ENCODE peak calls at places on chromosomes 11 and 22, in seven cellular contexts. O is neural crest cell, M is HFF-Myc, X is choroid plexus epithelial cell, H is fibroblast of the aortic adventitia, R is spleen, I is endothelial cell. D is an unnamed sample.

GRCh38 chr11:13717331-13717730 is 48.9 kb downstream of the FAR1 start:
- DNase-seq in O (no peak), M (peak), X (peak), H (peak), R (no peak), I (no peak), D (no peak)

GRCh38 chr11:61488651-61489291 is 19.8 kb upstream of the LRRC10B start:
- DNase-seq in O (peak), M (no peak), X (peak), H (peak), R (no peak), I (peak), D (peak)

GRCh38 chr11:12540913-12541587 is 133.2 kb upstream of the TEAD1 start:
- DNase-seq in O (no peak), M (no peak), X (peak), H (peak), R (no peak), I (no peak), D (no peak)

GRCh38 chr11:16606784-16607674 is 131.4 kb upstream of the C11orf58 start:
- DNase-seq in O (peak), M (no peak), X (no peak), H (no peak), R (peak), I (peak), D (peak)

GRCh38 chr22:49872347-49872746 is 18.7 kb downstream of the ZBED4 start:
- DNase-seq in O (no peak), M (no peak), X (no peak), H (no peak), R (peak), I (no peak), D (no peak)

GRCh38 chr11:131954146-131954545 is 583.7 kb downstream of the NTM start:
- DNase-seq in O (no peak), M (no peak), X (no peak), H (no peak), R (no peak), I (no peak), D (no peak)

GRCh38 chr11:17813391-17814059 is 78.9 kb downstream of the KCNC1 start:
- DNase-seq in O (no peak), M (no peak), X (no peak), H (peak), R (no peak), I (no peak), D (no peak)

GRCh38 chr11:75782540-75783263 is 14.1 kb downstream of the DGAT2 start:
- DNase-seq in O (no peak), M (no peak), X (no peak), H (no peak), R (peak), I (no peak), D (no peak)

GRCh38 chr11:44590769-44591168 is 25.3 kb downstream of the CD82 start:
- DNase-seq in O (no peak), M (no peak), X (no peak), H (no peak), R (no peak), I (no peak), D (no peak)

GRCh38 chr11:105046898-105047579 is 1.9 kb upstream of the CARD16 start:
- DNase-seq in O (no peak), M (peak), X (peak), H (peak), R (no peak), I (no peak), D (no peak)

GRCh38 chr11:86244522-86245368 is at the start of gene EED:
- DNase-seq in O (peak), M (peak), X (peak), H (peak), R (peak), I (peak), D (peak)

GRCh38 chr22:30927806-30928205 is 40.8 kb downstream of the MORC2 start:
- DNase-seq in O (no peak), M (no peak), X (no peak), H (no peak), R (no peak), I (no peak), D (no peak)

GRCh38 chr11:46961041-46961440 is 24.5 kb downstream of the CSTPP1 start:
- DNase-seq in O (no peak), M (no peak), X (no peak), H (no peak), R (no peak), I (no peak), D (no peak)

GRCh38 chr11:123580557-123581275 is 73.7 kb downstream of the SCN3B start:
- DNase-seq in O (peak), M (no peak), X (peak), H (peak), R (peak), I (peak), D (peak)

GRCh38 chr11:132054822-132055221 is 684.4 kb downstream of the NTM start:
- DNase-seq in O (no peak), M (peak), X (peak), H (peak), R (no peak), I (no peak), D (no peak)

GRCh38 chr22:46411347-46411746 is 75.8 kb downstream of the TRMU start:
- DNase-seq in O (no peak), M (no peak), X (no peak), H (no peak), R (no peak), I (no peak), D (no peak)

GRCh38 chr11:93034031-93034430 is 64.6 kb downstream of the MTNR1B start:
- DNase-seq in O (no peak), M (no peak), X (peak), H (peak), R (no peak), I (no peak), D (no peak)

GRCh38 chr11:47394050-47394321 is 14.4 kb upstream of the SLC39A13 start:
- DNase-seq in O (no peak), M (no peak), X (no peak), H (no peak), R (peak), I (no peak), D (no peak)

GRCh38 chr11:6693342-6694228 is 10.4 kb upstream of the MRPL17 start:
- DNase-seq in O (no peak), M (peak), X (peak), H (peak), R (no peak), I (no peak), D (no peak)

GRCh38 chr22:50313021-50313420 is 5.6 kb upstream of the PLXNB2 start:
- DNase-seq in O (no peak), M (no peak), X (no peak), H (no peak), R (no peak), I (no peak), D (peak)

GRCh38 chr11:124758355-124759267 is 3.5 kb downstream of the ESAM start:
- DNase-seq in O (peak), M (no peak), X (peak), H (peak), R (peak), I (peak), D (peak)

GRCh38 chr11:87493516-87493915 is 455.8 kb downstream of the TMEM135 start:
- DNase-seq in O (no peak), M (no peak), X (peak), H (no peak), R (no peak), I (no peak), D (no peak)

GRCh38 chr11:131579932-131580387 is 209.5 kb downstream of the NTM start:
- DNase-seq in O (peak), M (no peak), X (peak), H (peak), R (no peak), I (peak), D (peak)

GRCh38 chr11:62588966-62589637 is 2.2 kb downstream of the TUT1 start:
- DNase-seq in O (no peak), M (no peak), X (peak), H (no peak), R (peak), I (no peak), D (no peak)

GRCh38 chr11:117912497-117912896 is 16.7 kb downstream of the TMPRSS13 start:
- DNase-seq in O (no peak), M (no peak), X (no peak), H (no peak), R (no peak), I (no peak), D (no peak)

GRCh38 chr11:76288166-76288978 is 82.1 kb upstream of the WNT11 start:
- DNase-seq in O (no peak), M (no peak), X (no peak), H (no peak), R (no peak), I (peak), D (no peak)

GRCh38 chr11:11789735-11790369 is 51.9 kb upstream of the USP47 start:
- DNase-seq in O (peak), M (no peak), X (peak), H (peak), R (no peak), I (peak), D (peak)

GRCh38 chr11:10309163-10310093 is 4.6 kb downstream of the ADM start:
- DNase-seq in O (no peak), M (no peak), X (peak), H (peak), R (peak), I (no peak), D (no peak)

GRCh38 chr11:128860571-128861361 is 6.3 kb downstream of the KCNJ1 start:
- DNase-seq in O (no peak), M (no peak), X (no peak), H (peak), R (no peak), I (no peak), D (no peak)

GRCh38 chr11:120424970-120425332 is 86.6 kb upstream of the GRIK4 start:
- DNase-seq in O (no peak), M (no peak), X (no peak), H (no peak), R (no peak), I (no peak), D (no peak)

GRCh38 chr11:19868871-19869270 is 156.2 kb downstream of the NAV2 start:
- DNase-seq in O (no peak), M (no peak), X (peak), H (no peak), R (no peak), I (no peak), D (no peak)

GRCh38 chr11:122633219-122633829 is 22.2 kb upstream of the UBASH3B start:
- DNase-seq in O (no peak), M (no peak), X (peak), H (peak), R (no peak), I (peak), D (peak)

GRCh38 chr11:62902932-62903331 is 18.2 kb downstream of the CHRM1 start:
- DNase-seq in O (no peak), M (no peak), X (peak), H (no peak), R (no peak), I (no peak), D (no peak)

GRCh38 chr22:28883917-28884753 is 763 bp downstream of the ZNRF3 start:
- DNase-seq in O (peak), M (no peak), X (peak), H (peak), R (peak), I (peak), D (peak)

GRCh38 chr11:62445314-62445740 is 26.5 kb downstream of the SCGB1A1 start:
- DNase-seq in O (no peak), M (no peak), X (no peak), H (peak), R (no peak), I (no peak), D (no peak)

GRCh38 chr11:106625566-106625965 is 392.7 kb downstream of the GUCY1A2 start:
- DNase-seq in O (no peak), M (no peak), X (no peak), H (peak), R (no peak), I (no peak), D (no peak)

GRCh38 chr11:76234704-76235232 is 28.5 kb upstream of the WNT11 start:
- DNase-seq in O (no peak), M (no peak), X (no peak), H (no peak), R (peak), I (no peak), D (no peak)

GRCh38 chr22:45686842-45687241 is 15.2 kb downstream of the ATXN10 start:
- DNase-seq in O (no peak), M (no peak), X (no peak), H (peak), R (no peak), I (no peak), D (no peak)

GRCh38 chr11:127420139-127420538 is 419.6 kb upstream of the KIRREL3 start:
- DNase-seq in O (no peak), M (no peak), X (no peak), H (no peak), R (no peak), I (no peak), D (no peak)
- TF ChIP-seq CTCF in O (peak), M (no peak), X (no peak), H (no peak), R (no peak), I (peak), D (peak)

GRCh38 chr22:41300661-41301060 is 664 bp upstream of the ZC3H7B start:
- DNase-seq in O (no peak), M (no peak), X (no peak), H (no peak), R (no peak), I (no peak), D (no peak)

GRCh38 chr22:41296826-41297667 is 4.3 kb upstream of the ZC3H7B start:
- DNase-seq in O (no peak), M (no peak), X (no peak), H (no peak), R (no peak), I (no peak), D (no peak)

GRCh38 chr22:41302016-41302767 is 867 bp downstream of the ZC3H7B start:
- DNase-seq in O (peak), M (no peak), X (no peak), H (peak), R (peak), I (peak), D (peak)

GRCh38 chr22:41305646-41306045 is 4.3 kb downstream of the ZC3H7B start:
- DNase-seq in O (no peak), M (no peak), X (no peak), H (peak), R (no peak), I (no peak), D (no peak)

DNA sequence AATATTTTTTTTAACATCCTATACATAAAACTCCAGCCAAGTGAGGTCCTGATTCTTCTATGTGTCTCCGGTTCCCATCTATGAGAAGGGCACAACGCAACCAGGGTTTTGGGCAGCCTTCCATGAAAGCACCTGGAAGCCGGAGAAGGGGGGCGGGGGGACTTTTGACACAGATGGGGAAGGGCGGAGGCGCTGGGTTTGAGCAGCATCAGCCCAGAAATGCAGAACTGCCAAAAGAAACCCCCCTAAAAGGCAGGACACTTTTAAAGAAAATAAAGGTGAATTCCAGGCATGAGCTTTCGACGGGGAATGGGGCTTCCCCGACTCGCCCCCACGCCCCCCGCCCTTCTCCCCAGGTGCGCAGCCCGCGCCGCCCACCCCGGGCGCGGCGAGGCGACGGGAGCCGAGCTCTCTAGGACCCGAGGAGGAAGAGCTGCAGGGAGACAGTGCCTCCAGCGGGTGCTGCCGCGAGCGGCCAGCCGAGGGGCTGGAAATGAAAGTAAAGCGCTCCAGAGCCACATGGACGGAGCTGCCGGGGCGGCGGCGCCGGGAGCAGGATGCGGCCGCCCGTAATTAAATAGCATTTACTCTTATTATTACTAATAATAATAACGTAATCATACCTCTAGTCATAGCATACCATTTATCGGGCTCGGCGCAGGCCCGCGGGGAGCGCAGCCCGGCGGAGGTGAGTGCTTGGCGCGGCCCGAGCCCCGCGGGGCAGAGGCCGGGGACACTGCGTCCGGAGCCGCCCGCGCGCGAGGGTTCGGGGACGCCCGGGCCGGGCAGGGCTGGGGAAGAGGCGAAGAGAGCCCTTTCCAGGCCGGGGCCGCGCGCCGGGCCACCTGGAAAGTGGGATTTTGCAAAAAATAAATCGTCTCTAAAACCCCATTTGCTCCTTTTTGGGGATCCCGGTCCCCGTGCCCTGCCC is at the start of gene ZC3H7B:
- DNase-seq in O (peak), M (no peak), X (peak), H (peak), R (peak), I (peak), D (peak)
- TF ChIP-seq CTCF in O (peak), M (peak), X (peak), H (peak), R (peak), I (no peak), D (no peak)

DNA sequence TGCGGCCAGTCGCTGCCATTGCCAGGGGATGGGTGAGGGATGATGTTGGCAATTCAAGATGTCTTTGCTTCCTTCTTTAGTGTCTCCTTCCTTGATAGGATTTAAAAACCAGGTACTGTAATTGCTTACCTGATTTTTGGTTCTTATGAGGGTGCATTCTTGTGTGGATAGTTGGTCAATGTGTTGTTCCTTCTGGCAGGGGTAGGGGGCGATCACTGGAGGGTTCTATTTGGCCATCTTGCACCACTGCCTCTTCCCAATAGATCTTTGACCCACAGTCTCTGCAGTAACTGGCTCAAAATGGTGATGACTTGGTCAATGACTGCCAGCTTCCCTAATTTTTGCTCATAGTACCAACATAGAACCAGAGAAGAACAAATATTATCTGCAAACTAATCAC is 680.1 kb downstream of the DLG2 start:
- DNase-seq in O (no peak), M (no peak), X (no peak), H (no peak), R (no peak), I (no peak), D (no peak)
- TF ChIP-seq CTCF in O (no peak), M (no peak), X (no peak), H (no peak), R (no peak), I (no peak), D (no peak)

GRCh38 chr22:27238935-27239510 is 562.5 kb downstream of the MN1 start:
- DNase-seq in O (no peak), M (peak), X (peak), H (peak), R (no peak), I (no peak), D (no peak)
- TF ChIP-seq CTCF in O (no peak), M (no peak), X (no peak), H (no peak), R (no peak), I (no peak), D (no peak)

GRCh38 chr22:35842954-35843353 is 125.3 kb downstream of the APOL5 start:
- DNase-seq in O (peak), M (peak), X (peak), H (peak), R (no peak), I (peak), D (peak)
- TF ChIP-seq CTCF in O (peak), M (peak), X (peak), H (peak), R (no peak), I (peak), D (peak)

DNA sequence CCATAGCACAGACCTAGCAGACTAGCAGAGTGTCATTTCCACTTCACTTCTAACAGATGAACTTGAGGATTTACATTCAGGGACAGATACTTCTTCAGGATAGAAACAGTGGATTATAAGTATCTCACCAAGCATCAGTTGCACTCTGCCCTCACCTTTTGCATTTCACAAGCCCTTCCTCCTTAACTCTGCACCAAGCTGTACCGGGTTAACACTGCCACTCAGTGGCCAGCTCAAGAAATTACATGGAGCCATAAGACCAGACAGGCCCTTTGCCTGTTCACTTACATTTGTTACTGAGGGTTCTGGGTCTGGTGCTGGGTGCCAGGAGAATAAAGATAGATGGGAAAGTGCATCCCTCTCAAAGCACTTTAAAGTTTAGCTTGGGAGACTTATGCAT is 309.8 kb downstream of the SHANK2 start:
- DNase-seq in O (peak), M (no peak), X (peak), H (no peak), R (no peak), I (peak), D (peak)
- TF ChIP-seq CTCF in O (peak), M (peak), X (peak), H (peak), R (no peak), I (peak), D (peak)

GRCh38 chr11:67288452-67289225 is 464 bp upstream of the ANKRD13D start:
- DNase-seq in O (peak), M (peak), X (peak), H (peak), R (peak), I (peak), D (peak)
- TF ChIP-seq CTCF in O (peak), M (peak), X (no peak), H (peak), R (peak), I (peak), D (peak)

DNA sequence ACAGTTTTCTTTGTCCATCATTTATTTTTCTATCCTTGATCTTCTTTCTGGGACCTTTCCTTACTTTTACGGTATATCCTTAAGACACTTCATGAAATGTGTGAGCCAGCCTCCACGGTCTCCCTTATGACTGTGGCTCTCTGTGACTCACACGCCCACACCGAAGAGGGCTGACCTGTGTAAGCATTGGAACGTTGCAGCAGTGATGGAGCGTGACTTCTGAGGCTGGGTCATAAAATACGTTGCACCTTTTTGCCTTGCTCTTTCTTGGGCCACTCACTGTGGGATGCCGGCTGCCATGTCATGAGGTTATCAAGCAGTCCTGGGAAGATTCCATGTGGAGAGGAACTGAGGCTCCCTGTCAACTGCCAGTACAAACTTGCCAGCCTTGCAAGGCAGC is 96.3 kb upstream of the RAB1B start:
- DNase-seq in O (no peak), M (no peak), X (peak), H (peak), R (no peak), I (no peak), D (no peak)
- TF ChIP-seq CTCF in O (no peak), M (no peak), X (no peak), H (no peak), R (no peak), I (no peak), D (no peak)

D was measured in glutamatergic neuron.